ENCODE peak calls at places on chromosome 4, in six cellular contexts. T is GM13976, Q is upper lobe of right lung, H is MM.1S, R is cardiac muscle cell, E is right lobe of liver. Z is an unnamed sample.

GRCh38 chr4:128868758-128869157 is 59.3 kb downstream of the JADE1 start:
- DNase-seq in T (no peak), Q (no peak), H (no peak), R (peak), E (no peak), Z (no peak)

GRCh38 chr4:121950212-121950679 is 1.6 kb downstream of the TRPC3 start:
- DNase-seq in T (peak), Q (peak), H (peak), R (peak), E (peak), Z (peak)

GRCh38 chr4:109302366-109303140 is at the start of gene COL25A1:
- DNase-seq in T (peak), Q (peak), H (peak), R (peak), E (peak), Z (no peak)

GRCh38 chr4:188414441-188414840 is 275.2 kb downstream of the TRIML1 start:
- DNase-seq in T (no peak), Q (no peak), H (no peak), R (no peak), E (no peak), Z (no peak)

GRCh38 chr4:103904126-103904525 is 184.3 kb upstream of the TACR3 start:
- DNase-seq in T (no peak), Q (no peak), H (no peak), R (no peak), E (no peak), Z (no peak)

GRCh38 chr4:6687947-6688878 is 5.5 kb upstream of the S100P start:
- DNase-seq in T (peak), Q (no peak), H (no peak), R (no peak), E (no peak), Z (no peak)

GRCh38 chr4:1049591-1049905 is 38.1 kb downstream of the FGFRL1 start:
- DNase-seq in T (no peak), Q (peak), H (no peak), R (no peak), E (peak), Z (no peak)

GRCh38 chr4:101420661-101421060 is 73.3 kb upstream of the PPP3CA start:
- DNase-seq in T (no peak), Q (no peak), H (no peak), R (peak), E (no peak), Z (no peak)

GRCh38 chr4:128288689-128289106 is 1.1 kb upstream of the PGRMC2 start:
- DNase-seq in T (no peak), Q (no peak), H (peak), R (peak), E (no peak), Z (no peak)

GRCh38 chr4:2272828-2273120 is 10.9 kb upstream of the MXD4 start:
- DNase-seq in T (no peak), Q (no peak), H (no peak), R (no peak), E (no peak), Z (no peak)

GRCh38 chr4:174910271-174910670 is 7.9 kb upstream of the ADAM29 start:
- DNase-seq in T (no peak), Q (no peak), H (no peak), R (no peak), E (no peak), Z (no peak)

GRCh38 chr4:11765849-11766453 is 337.3 kb upstream of the HS3ST1 start:
- DNase-seq in T (no peak), Q (no peak), H (peak), R (peak), E (no peak), Z (no peak)

GRCh38 chr4:26157541-26157940 is 163.3 kb upstream of the RBPJ start:
- DNase-seq in T (no peak), Q (no peak), H (no peak), R (no peak), E (no peak), Z (no peak)

GRCh38 chr4:119189638-119190037 is 22.9 kb upstream of the USP53 start:
- DNase-seq in T (no peak), Q (no peak), H (no peak), R (peak), E (no peak), Z (no peak)

GRCh38 chr4:143337600-143338287 is 1.1 kb downstream of the GAB1 start:
- DNase-seq in T (no peak), Q (peak), H (peak), R (peak), E (peak), Z (no peak)

GRCh38 chr4:25650271-25650670 is 5.4 kb upstream of the SLC34A2 start:
- DNase-seq in T (no peak), Q (no peak), H (no peak), R (no peak), E (no peak), Z (no peak)

GRCh38 chr4:41455215-41455614 is 82.7 kb upstream of the LIMCH1 start:
- DNase-seq in T (no peak), Q (no peak), H (no peak), R (no peak), E (no peak), Z (no peak)

GRCh38 chr4:113293043-113293560 is 243.6 kb downstream of the ANK2 start:
- DNase-seq in T (no peak), Q (no peak), H (no peak), R (peak), E (no peak), Z (no peak)

GRCh38 chr4:100244347-100244746 is 54.1 kb upstream of the DDIT4L start:
- DNase-seq in T (no peak), Q (no peak), H (no peak), R (no peak), E (no peak), Z (no peak)

GRCh38 chr4:86498560-86499166 is 95.5 kb upstream of the PTPN13 start:
- DNase-seq in T (peak), Q (no peak), H (peak), R (peak), E (no peak), Z (no peak)

GRCh38 chr4:108885211-108885610 is 122.4 kb upstream of the ETNPPL start:
- DNase-seq in T (no peak), Q (no peak), H (no peak), R (peak), E (no peak), Z (no peak)

GRCh38 chr4:41399191-41399590 is 138.8 kb upstream of the LIMCH1 start:
- DNase-seq in T (no peak), Q (no peak), H (no peak), R (no peak), E (no peak), Z (no peak)

GRCh38 chr4:153541426-153542096 is 75.4 kb downstream of the TMEM131L start:
- DNase-seq in T (no peak), Q (no peak), H (no peak), R (peak), E (no peak), Z (no peak)

GRCh38 chr4:26088433-26088928 is 174.5 kb downstream of the SMIM20 start:
- DNase-seq in T (no peak), Q (no peak), H (no peak), R (peak), E (no peak), Z (no peak)

GRCh38 chr4:29037501-29037900 is 1682.7 kb upstream of the PCDH7 start:
- DNase-seq in T (no peak), Q (no peak), H (no peak), R (no peak), E (no peak), Z (no peak)

GRCh38 chr4:14524236-14524635 is 478.0 kb upstream of the CPEB2 start:
- DNase-seq in T (no peak), Q (no peak), H (no peak), R (peak), E (no peak), Z (no peak)

GRCh38 chr4:140607852-140608251 is 39.1 kb upstream of the UCP1 start:
- DNase-seq in T (no peak), Q (no peak), H (no peak), R (no peak), E (no peak), Z (no peak)

GRCh38 chr4:185839204-185839712 is 27.3 kb upstream of the SORBS2 start:
- DNase-seq in T (no peak), Q (no peak), H (no peak), R (peak), E (no peak), Z (no peak)

GRCh38 chr4:56049428-56050212 is 100.9 kb downstream of the CEP135 start:
- DNase-seq in T (peak), Q (peak), H (peak), R (peak), E (no peak), Z (no peak)

GRCh38 chr4:85910985-85911384 is 436.0 kb downstream of the ARHGAP24 start:
- DNase-seq in T (no peak), Q (no peak), H (no peak), R (no peak), E (no peak), Z (no peak)

GRCh38 chr4:20251796-20252655 is at the start of gene SLIT2:
- DNase-seq in T (peak), Q (peak), H (peak), R (peak), E (peak), Z (peak)
- TF ChIP-seq CTCF in T (no peak), Q (no peak), H (no peak), R (no peak), E (no peak), Z (peak)

DNA sequence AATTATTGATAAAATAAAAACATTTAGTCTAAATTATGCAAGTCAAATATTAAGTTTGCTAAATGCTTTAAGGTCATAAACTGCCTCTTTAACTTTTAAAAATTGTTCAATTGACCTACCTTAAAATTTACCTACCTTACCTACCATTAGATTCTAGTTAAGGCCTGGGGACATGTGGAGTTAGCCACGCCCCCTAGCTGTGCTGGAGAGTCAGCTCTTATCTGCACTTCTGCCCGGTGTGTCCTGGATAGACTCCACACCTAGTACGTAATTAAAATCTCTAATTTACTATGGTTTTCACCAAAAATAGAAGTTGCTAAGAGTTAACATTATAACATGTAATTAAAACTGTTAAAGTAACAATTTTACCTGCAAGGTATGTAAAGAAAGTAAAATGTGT is 22.7 kb downstream of the TENM3 start:
- DNase-seq in T (no peak), Q (no peak), H (no peak), R (no peak), E (peak), Z (no peak)
- TF ChIP-seq CTCF in T (no peak), Q (no peak), H (no peak), R (no peak), E (peak), Z (peak)

GRCh38 chr4:147110968-147111367 is 165.3 kb upstream of the TTC29 start:
- DNase-seq in T (no peak), Q (no peak), H (no peak), R (peak), E (no peak), Z (no peak)
- TF ChIP-seq CTCF in T (no peak), Q (no peak), H (no peak), R (peak), E (no peak), Z (peak)

GRCh38 chr4:74366367-74366891 is 1.5 kb downstream of the EREG start:
- DNase-seq in T (no peak), Q (no peak), H (peak), R (peak), E (no peak), Z (no peak)
- TF ChIP-seq CTCF in T (no peak), Q (no peak), H (no peak), R (no peak), E (no peak), Z (no peak)

DNA sequence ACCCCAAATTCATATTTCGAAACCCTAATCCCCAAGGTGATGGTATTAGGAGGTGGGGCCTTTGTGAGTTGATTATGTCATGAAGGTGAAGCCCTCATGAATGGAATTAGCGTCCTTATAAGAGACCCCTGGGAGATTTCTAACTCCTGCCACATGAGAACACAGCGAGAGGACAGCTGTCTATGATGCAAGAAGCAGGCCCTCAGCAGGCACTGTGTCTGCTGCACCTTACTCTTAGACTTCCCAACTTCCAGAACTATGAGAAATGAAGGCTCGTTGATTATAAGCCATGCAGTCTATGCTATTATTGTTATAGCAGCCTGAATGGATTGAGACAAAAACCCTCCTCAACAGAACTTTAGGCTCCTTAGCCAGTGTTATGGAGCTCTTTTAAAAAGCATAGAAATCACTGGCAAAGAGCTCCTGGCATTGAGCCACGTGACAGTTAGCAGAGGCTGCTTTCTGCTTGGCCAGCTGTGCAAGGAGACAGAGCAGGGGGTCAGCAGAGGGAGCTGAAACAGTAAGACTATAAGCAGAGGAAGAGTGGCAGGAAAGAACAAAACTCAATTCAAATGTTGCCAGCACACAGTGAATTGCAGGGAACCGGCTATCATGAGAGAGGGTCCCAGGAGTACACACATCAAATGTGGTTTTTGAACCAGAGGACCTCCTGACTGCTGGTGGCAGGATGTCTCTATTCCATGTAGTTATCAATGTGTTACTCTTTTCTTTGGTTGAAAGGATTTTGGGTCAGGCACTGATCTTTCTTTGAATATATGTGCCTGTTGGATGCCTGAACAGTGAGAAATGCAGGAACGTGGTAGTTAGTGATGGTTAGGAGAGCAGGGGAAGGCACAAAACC is 219.3 kb upstream of the FAT1 start:
- DNase-seq in T (no peak), Q (no peak), H (no peak), R (peak), E (no peak), Z (no peak)
- TF ChIP-seq CTCF in T (no peak), Q (no peak), H (no peak), R (no peak), E (no peak), Z (peak)

GRCh38 chr4:47839259-47839658 is 1.4 kb upstream of the CORIN start:
- DNase-seq in T (peak), Q (no peak), H (peak), R (peak), E (no peak), Z (no peak)
- TF ChIP-seq CTCF in T (peak), Q (peak), H (peak), R (peak), E (no peak), Z (peak)

GRCh38 chr4:147733614-147734344 is 1.9 kb downstream of the ARHGAP10 start:
- DNase-seq in T (no peak), Q (no peak), H (no peak), R (peak), E (no peak), Z (no peak)

GRCh38 chr4:147727476-147728028 is 4.3 kb upstream of the ARHGAP10 start:
- DNase-seq in T (no peak), Q (no peak), H (no peak), R (no peak), E (no peak), Z (no peak)

GRCh38 chr4:147732516-147733193 is 767 bp downstream of the ARHGAP10 start:
- DNase-seq in T (peak), Q (peak), H (peak), R (peak), E (peak), Z (no peak)

GRCh38 chr4:147731611-147732515 is at the start of gene ARHGAP10:
- DNase-seq in T (peak), Q (peak), H (peak), R (peak), E (peak), Z (no peak)

GRCh38 chr4:147730333-147730732 is 1.6 kb upstream of the ARHGAP10 start:
- DNase-seq in T (no peak), Q (no peak), H (peak), R (no peak), E (no peak), Z (no peak)
- TF ChIP-seq CTCF in T (no peak), Q (peak), H (no peak), R (no peak), E (no peak), Z (peak)